ENCODE peak calls at places on chromosomes 16 and 17, in seven cellular contexts. X is GM12891, V is H1, H is prostate gland, N is breast epithelium, Z is sigmoid colon, C is HL-60. J is an unnamed sample.

GRCh38 chr17:40075216-40076100 is 12.7 kb downstream of the THRA start:
- DNase-seq in X (no peak), V (peak; percentile 66), H (peak; percentile 85), N (peak; percentile 89), Z (peak; percentile 95), C (peak; percentile 93), J (no peak)

GRCh38 chr16:84404936-84405640 is 36.8 kb downstream of the ATP2C2 start:
- DNase-seq in X (no peak), V (no peak), H (no peak), N (no peak), Z (no peak), C (no peak), J (no peak)

GRCh38 chr17:80725532-80725931 is 180.9 kb downstream of the RPTOR start:
- DNase-seq in X (no peak), V (no peak), H (no peak), N (no peak), Z (no peak), C (no peak), J (no peak)

GRCh38 chr17:71338396-71338795 is 782.4 kb upstream of the SOX9 start:
- DNase-seq in X (no peak), V (no peak), H (no peak), N (no peak), Z (no peak), C (no peak), J (no peak)

GRCh38 chr17:2054262-2054739 is 602 bp upstream of the HIC1 start:
- DNase-seq in X (no peak), V (no peak), H (no peak), N (no peak), Z (peak; percentile 81), C (no peak), J (no peak)

GRCh38 chr17:19024101-19025078 is 19.8 kb upstream of the FAM83G start:
- DNase-seq in X (no peak), V (no peak), H (no peak), N (no peak), Z (peak; percentile 30), C (no peak), J (no peak)

GRCh38 chr16:65122974-65123845 is 1.3 kb upstream of the CDH11 start:
- DNase-seq in X (no peak), V (no peak), H (peak; percentile 33), N (no peak), Z (peak; percentile 87), C (no peak), J (no peak)

GRCh38 chr17:15890279-15890892 is 54.5 kb upstream of the ADORA2B start:
- DNase-seq in X (no peak), V (no peak), H (no peak), N (no peak), Z (no peak), C (no peak), J (no peak)

GRCh38 chr16:24950275-24950674 is 64.9 kb downstream of the ARHGAP17 start:
- DNase-seq in X (no peak), V (no peak), H (no peak), N (no peak), Z (no peak), C (no peak), J (no peak)

GRCh38 chr17:77834170-77835115 is 124.1 kb upstream of the TNRC6C start:
- DNase-seq in X (peak; percentile 66), V (no peak), H (no peak), N (no peak), Z (peak; percentile 73), C (peak; percentile 38), J (peak; percentile 63)

GRCh38 chr17:51636291-51636690 is 375.9 kb downstream of the UTP18 start:
- DNase-seq in X (no peak), V (no peak), H (no peak), N (no peak), Z (no peak), C (no peak), J (no peak)

GRCh38 chr16:72537684-72538083 is 365.7 kb upstream of the PMFBP1 start:
- DNase-seq in X (no peak), V (no peak), H (no peak), N (no peak), Z (no peak), C (no peak), J (no peak)

GRCh38 chr17:78132086-78132676 is 1.6 kb downstream of the TMC8 start:
- DNase-seq in X (no peak), V (no peak), H (peak; percentile 49), N (no peak), Z (no peak), C (peak; percentile 88), J (no peak)

GRCh38 chr16:15581127-15581815 is 61.7 kb downstream of the MARF1 start:
- DNase-seq in X (no peak), V (no peak), H (no peak), N (no peak), Z (no peak), C (no peak), J (no peak)

GRCh38 chr17:7982171-7982570 is 20.2 kb upstream of the GUCY2D start:
- DNase-seq in X (no peak), V (no peak), H (no peak), N (no peak), Z (peak; percentile 12), C (no peak), J (no peak)

GRCh38 chr17:50589112-50589712 is 28.7 kb downstream of the CACNA1G start:
- DNase-seq in X (no peak), V (no peak), H (peak; percentile 51), N (no peak), Z (no peak), C (no peak), J (no peak)

GRCh38 chr16:81431554-81432353 is 12.9 kb upstream of the CMIP start:
- DNase-seq in X (no peak), V (no peak), H (no peak), N (no peak), Z (peak; percentile 78), C (no peak), J (no peak)

GRCh38 chr17:38616361-38616760 is 10.6 kb upstream of the SRCIN1 start:
- DNase-seq in X (no peak), V (no peak), H (no peak), N (no peak), Z (peak; percentile 9), C (no peak), J (no peak)

GRCh38 chr16:53090591-53091507 is 36.1 kb downstream of the CHD9 start:
- DNase-seq in X (no peak), V (no peak), H (peak; percentile 93), N (peak; percentile 84), Z (peak; percentile 99), C (peak; percentile 89), J (peak; percentile 48)

GRCh38 chr17:73166731-73167581 is 2.1 kb downstream of the SSTR2 start:
- DNase-seq in X (no peak), V (no peak), H (no peak), N (no peak), Z (no peak), C (peak; percentile 66), J (no peak)

DNA sequence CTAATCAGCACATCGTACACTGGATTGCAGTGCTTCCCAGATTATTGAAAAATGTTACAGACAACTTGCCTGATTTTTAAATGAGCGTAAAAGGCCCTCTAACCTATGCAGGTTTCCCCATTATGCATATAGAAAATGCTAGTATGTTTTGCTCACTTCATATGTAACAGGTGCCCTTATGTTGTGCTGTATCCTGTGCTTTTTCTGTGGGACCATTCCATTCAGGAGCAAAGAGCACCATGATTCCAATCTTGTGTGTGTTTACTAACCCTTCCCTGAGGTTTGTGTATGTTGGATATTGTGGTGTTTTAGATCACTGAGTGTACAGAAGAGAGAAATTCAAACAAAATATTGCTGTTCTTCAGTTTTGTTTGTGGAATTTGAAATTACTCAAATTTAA is 12.9 kb downstream of the PTRH2 start:
- DNase-seq in X (no peak), V (no peak), H (no peak), N (no peak), Z (no peak), C (no peak), J (no peak)
- TF ChIP-seq POLR2AphosphoS5 in X (no peak), V (no peak), H (no peak), N (no peak), Z (no peak), C (no peak), J (no peak)

GRCh38 chr16:6297666-6298435 is 1034.8 kb upstream of the RBFOX1 start:
- DNase-seq in X (no peak), V (peak; percentile 39), H (no peak), N (no peak), Z (no peak), C (no peak), J (no peak)

GRCh38 chr16:6300523-6300922 is 1032.1 kb upstream of the RBFOX1 start:
- DNase-seq in X (no peak), V (no peak), H (no peak), N (no peak), Z (no peak), C (no peak), J (no peak)
- TF ChIP-seq POLR2AphosphoS5 in X (no peak), V (no peak), H (no peak), N (no peak), Z (no peak), C (no peak), J (no peak)

DNA sequence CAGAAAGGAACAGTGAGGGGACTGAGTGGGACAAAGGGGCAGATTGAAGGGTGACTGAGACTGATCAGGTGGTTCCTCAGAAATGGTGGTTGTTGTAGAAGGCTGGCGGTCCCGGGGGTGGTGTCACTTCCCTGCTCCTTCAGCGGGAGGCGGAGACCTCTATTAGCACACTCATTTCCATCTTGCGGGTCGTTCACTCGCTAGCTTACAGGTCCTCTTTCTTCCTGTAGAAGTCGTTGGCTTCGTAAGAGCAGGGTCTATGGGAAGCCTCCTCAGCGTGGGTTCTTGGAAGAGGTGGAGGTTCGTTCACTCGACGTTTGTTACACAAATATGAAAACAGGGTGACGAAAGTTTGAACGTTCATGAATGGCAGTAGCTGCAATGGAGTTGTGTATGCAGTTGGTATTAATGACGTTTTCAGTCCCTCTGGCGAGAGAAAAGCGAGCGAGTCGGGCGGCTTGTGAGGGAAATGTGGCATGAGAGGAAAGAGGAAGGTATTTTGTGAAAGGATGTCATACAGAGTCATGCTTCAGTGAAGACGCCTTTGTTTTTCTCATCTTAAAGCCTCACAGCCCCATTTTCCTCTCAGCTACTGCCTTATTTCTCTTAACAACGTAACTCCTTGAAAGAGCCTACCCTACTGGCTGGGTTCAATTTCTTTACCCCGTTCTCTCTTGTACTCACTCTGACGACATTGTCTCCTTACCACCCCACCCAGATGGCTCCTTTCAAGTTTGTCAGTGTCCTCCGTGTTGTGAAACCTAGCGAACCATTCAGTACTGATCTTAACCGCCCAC is 667 bp downstream of the EFCAB13 start:
- DNase-seq in X (peak; percentile 29), V (no peak), H (peak; percentile 43), N (peak; percentile 62), Z (peak; percentile 81), C (peak; percentile 40), J (no peak)
- TF ChIP-seq POLR2AphosphoS5 in X (peak; percentile 44), V (no peak), H (no peak), N (no peak), Z (peak; percentile 17), C (no peak), J (peak; percentile 72)

GRCh38 chr16:89237733-89238132 is 20.2 kb downstream of the ZNF778 start:
- DNase-seq in X (no peak), V (no peak), H (no peak), N (no peak), Z (no peak), C (no peak), J (no peak)

GRCh38 chr16:89242795-89243200 is 25.3 kb downstream of the ZNF778 start:
- DNase-seq in X (no peak), V (no peak), H (no peak), N (no peak), Z (no peak), C (no peak), J (no peak)

GRCh38 chr16:89244754-89245153 is 27.3 kb downstream of the ZNF778 start:
- DNase-seq in X (no peak), V (no peak), H (no peak), N (no peak), Z (no peak), C (no peak), J (no peak)

GRCh38 chr16:89243664-89244063 is 26.2 kb downstream of the ZNF778 start:
- DNase-seq in X (no peak), V (no peak), H (no peak), N (peak; percentile 35), Z (no peak), C (no peak), J (no peak)

GRCh38 chr16:89241187-89242003 is 23.9 kb downstream of the ZNF778 start:
- DNase-seq in X (peak; percentile 81), V (peak; percentile 70), H (peak; percentile 46), N (peak; percentile 67), Z (peak; percentile 89), C (peak; percentile 68), J (peak; percentile 83)
- TF ChIP-seq POLR2AphosphoS5 in X (peak; percentile 96), V (peak; percentile 74), H (peak; percentile 15), N (peak; percentile 47), Z (peak; percentile 74), C (peak; percentile 78), J (peak; percentile 95)